ENCODE peak calls at places on chromosomes 16 and 17, in nine cellular contexts. X is left lung, V is keratinocyte, M is heart right ventricle, C is H1, Z is colonic mucosa, H is MM.1S, N is IMR-90, Q is transverse colon. Y is an unnamed sample. For H3K4me1, the result is how much of the 10 kb centered on the place peaks cover.

GRCh38 chr16:74466872-74467271 is 45.6 kb upstream of the CLEC18B start:
- DNase-seq in V (no peak), N (no peak), X (no peak), M (no peak), Z (no peak), H (peak), C (no peak), Q (no peak), Y (no peak)

GRCh38 chr17:81239714-81240555 is 817 bp downstream of the NDUFAF8 start:
- DNase-seq in N (peak), X (no peak), V (peak), M (no peak), C (no peak), H (peak), Z (no peak), Q (no peak), Y (peak)

GRCh38 chr17:4988168-4988567 is 693 bp upstream of the CAMTA2 start:
- DNase-seq in Z (no peak), X (no peak), V (no peak), H (no peak), M (no peak), N (no peak), C (no peak), Q (no peak), Y (no peak)

GRCh38 chr17:74519951-74520553 is 11.2 kb downstream of the CD300LB start:
- DNase-seq in X (peak), Q (peak), V (no peak), M (peak), Z (peak), C (no peak), H (no peak), N (no peak), Y (no peak)

GRCh38 chr17:13874817-13875216 is 194.5 kb upstream of the COX10 start:
- DNase-seq in H (no peak), Z (no peak), V (no peak), N (no peak), M (no peak), X (no peak), Q (no peak), C (no peak), Y (no peak)

GRCh38 chr16:89442990-89443726 is 47.2 kb downstream of the ANKRD11 start:
- DNase-seq in V (peak), N (peak), C (no peak), M (peak), X (peak), H (no peak), Q (peak), Z (peak), Y (no peak)

GRCh38 chr17:57697891-57698708 is 47.0 kb downstream of the CCDC182 start:
- DNase-seq in H (no peak), M (no peak), Q (no peak), N (no peak), C (peak), Z (peak), V (no peak), X (no peak), Y (no peak)

GRCh38 chr17:36682804-36683203 is 81.4 kb downstream of the MRM1 start:
- DNase-seq in V (no peak), N (no peak), Q (no peak), C (no peak), Z (no peak), X (no peak), H (no peak), M (no peak), Y (no peak)

GRCh38 chr17:77884019-77884418 is 74.5 kb upstream of the TNRC6C start:
- DNase-seq in M (no peak), Q (no peak), X (no peak), V (no peak), Z (no peak), C (no peak), N (peak), H (no peak), Y (no peak)

GRCh38 chr17:7043544-7044268 is at the start of gene SLC16A11:
- DNase-seq in X (no peak), H (peak), V (no peak), M (no peak), Q (peak), Z (peak), N (peak), C (peak), Y (peak)

GRCh38 chr17:4931974-4932373 is at the start of gene GP1BA:
- DNase-seq in M (no peak), Z (no peak), C (no peak), Q (no peak), N (no peak), H (no peak), X (no peak), V (no peak), Y (peak)

GRCh38 chr17:50953831-50954601 is 87.9 kb upstream of the TOB1 start:
- DNase-seq in M (peak), V (peak), Z (no peak), C (no peak), X (no peak), Q (peak), N (peak), H (no peak), Y (peak)

GRCh38 chr17:63442549-63443035 is 3.5 kb downstream of the CYB561 start:
- DNase-seq in Q (no peak), V (no peak), Z (no peak), M (no peak), C (no peak), H (no peak), X (no peak), N (no peak), Y (no peak)

GRCh38 chr16:5836979-5837670 is 739.5 kb upstream of the EEF2KMT start:
- DNase-seq in X (no peak), Q (no peak), N (no peak), Z (no peak), M (no peak), C (no peak), H (no peak), V (no peak), Y (no peak)

GRCh38 chr16:49854227-49855203 is 1.4 kb downstream of the ZNF423 start:
- DNase-seq in Z (peak), Q (peak), N (no peak), X (no peak), H (peak), V (no peak), C (no peak), M (no peak), Y (no peak)

GRCh38 chr16:85652431-85653221 is 36.1 kb downstream of the GINS2 start:
- DNase-seq in X (no peak), M (no peak), Z (peak), Q (peak), N (peak), V (no peak), H (no peak), C (no peak), Y (peak)

GRCh38 chr16:27311449-27311831 is 2.3 kb upstream of the IL4R start:
- DNase-seq in Q (no peak), X (no peak), C (no peak), Z (no peak), M (no peak), H (no peak), N (peak), V (no peak), Y (no peak)

GRCh38 chr16:2429771-2430663 is 770 bp downstream of the CCNF start:
- DNase-seq in Q (no peak), X (no peak), V (no peak), C (no peak), N (peak), M (no peak), Z (peak), H (peak), Y (no peak)

GRCh38 chr16:21301168-21301894 is 23.2 kb upstream of the CRYM start:
- DNase-seq in H (peak), N (peak), C (peak), Q (peak), M (peak), X (peak), V (peak), Z (peak), Y (peak)
- TF ChIP-seq CTCF in H (peak), N (peak), C (no peak), Q (peak), M (no peak), X (no peak), V (peak), Z (no peak), Y (no peak)

GRCh38 chr16:66569827-66570405 is 3.7 kb downstream of the CMTM1 start:
- DNase-seq in X (no peak), Z (no peak), Q (no peak), M (no peak), H (no peak), V (no peak), C (no peak), N (peak), Y (no peak)

GRCh38 chr16:66566051-66566901 is at the start of gene CMTM1:
- DNase-seq in C (peak), Z (no peak), X (no peak), M (no peak), H (no peak), V (no peak), N (no peak), Q (no peak), Y (no peak)

GRCh38 chr16:66569131-66569530 is 2.9 kb downstream of the CMTM1 start:
- DNase-seq in V (no peak), H (no peak), Q (no peak), X (no peak), N (peak), C (no peak), M (no peak), Z (no peak), Y (no peak)

GRCh38 chr16:66565051-66565450 is 1.2 kb upstream of the CMTM1 start:
- DNase-seq in M (no peak), N (no peak), Z (no peak), X (no peak), V (no peak), H (no peak), C (no peak), Q (no peak), Y (no peak)

DNA sequence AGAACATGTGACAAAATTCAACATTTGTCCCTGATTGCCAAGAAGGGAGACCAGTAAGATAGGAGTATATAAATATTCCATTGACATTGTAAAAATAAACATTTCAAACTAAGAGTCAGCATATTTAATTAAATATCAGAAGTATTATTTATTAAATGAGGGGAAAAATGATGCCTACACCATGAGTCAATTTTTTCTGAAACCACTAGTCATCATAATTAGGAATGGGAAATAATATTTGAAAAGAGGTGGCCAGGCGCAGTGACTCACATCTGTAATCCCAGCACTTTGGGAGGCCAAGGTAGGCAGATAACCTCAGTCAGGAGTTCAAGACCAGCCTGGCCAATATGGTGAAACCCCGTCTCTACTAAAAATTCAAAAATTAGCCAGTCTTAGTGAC is 2.1 kb downstream of the CMTM1 start:
- DNase-seq in M (no peak), C (no peak), X (no peak), Z (no peak), V (no peak), N (peak), H (no peak), Q (no peak), Y (no peak)
- H3K27ac ChIP-seq in M (no peak), C (no peak), X (no peak), Z (no peak), V (no peak), N (no peak), H (no peak), Q (no peak), Y (no peak)

DNA sequence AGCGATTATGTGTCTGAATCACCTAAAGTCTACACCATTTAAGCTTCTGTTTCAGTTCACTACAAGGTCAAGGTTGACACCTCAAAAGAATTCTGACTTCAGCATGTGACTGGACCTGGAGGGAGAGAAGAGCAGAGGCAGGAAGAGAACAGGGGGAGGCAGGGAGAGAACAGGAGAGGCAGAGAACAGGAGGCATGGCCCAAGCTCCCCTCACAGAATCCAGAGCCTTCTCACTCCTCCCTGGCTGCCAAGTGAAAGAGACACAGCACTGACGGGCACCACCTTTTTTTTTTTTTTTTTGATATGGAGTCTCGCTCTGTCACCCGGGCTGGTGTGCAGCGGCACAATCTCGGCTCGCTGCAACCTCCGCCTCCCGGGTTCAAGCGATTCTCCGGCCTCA is 11.4 kb downstream of the GGA2 start:
- DNase-seq in H (no peak), M (no peak), X (no peak), N (no peak), V (no peak), C (no peak), Z (no peak), Q (no peak), Y (no peak)
- H3K4me1 ChIP-seq in H (under half), M (under half), X (half or more), N (under half), V (half or more), C (under half), Z (under half), Q (under half), Y (half or more)

GRCh38 chr17:2412561-2413021 is 11.7 kb upstream of the MNT start:
- DNase-seq in C (peak), Z (no peak), Q (no peak), V (no peak), M (no peak), H (no peak), X (no peak), N (no peak), Y (no peak)
- TF ChIP-seq CTCF in C (peak), Z (no peak), Q (no peak), V (peak), M (no peak), H (no peak), X (no peak), N (peak), Y (no peak)

GRCh38 chr17:49260922-49261291 is 30.3 kb upstream of the PHOSPHO1 start:
- DNase-seq in M (no peak), Q (no peak), H (no peak), X (no peak), C (no peak), N (no peak), Z (no peak), V (no peak), Y (no peak)
- H3K27ac ChIP-seq in M (peak), Q (peak), H (no peak), X (peak), C (no peak), N (no peak), Z (peak), V (no peak), Y (no peak)

GRCh38 chr17:39761861-39762496 is 24.2 kb downstream of the GRB7 start:
- DNase-seq in Q (no peak), N (no peak), V (no peak), H (no peak), C (no peak), X (no peak), Z (no peak), M (no peak), Y (no peak)
- H3K4me1 ChIP-seq in Q (under half), N (under half), V (under half), H (under half), C (under half), X (under half), Z (under half), M (under half), Y (under half)

GRCh38 chr17:46841561-46842379 is 9.6 kb upstream of the WNT9B start:
- DNase-seq in M (no peak), C (peak), Q (no peak), Z (no peak), V (no peak), H (no peak), N (no peak), X (no peak), Y (no peak)
- TF ChIP-seq CTCF in M (peak), C (peak), Q (peak), Z (peak), V (peak), H (peak), N (peak), X (peak), Y (peak)

GRCh38 chr16:67723940-67724339 is 4.8 kb upstream of the GFOD2 start:
- DNase-seq in H (no peak), C (no peak), X (no peak), Z (no peak), N (no peak), Q (no peak), V (no peak), M (no peak), Y (no peak)
- H3K27ac ChIP-seq in H (no peak), C (no peak), X (no peak), Z (no peak), N (no peak), Q (no peak), V (peak), M (no peak), Y (no peak)